ENCODE peak calls at places on chromosomes 3 and 15, in seven cellular contexts. F is K562, X is HCT116, D is H1, S is HepG2, V is SK-N-SH, O is GM12878. I is an unnamed sample.

GRCh38 chr3:134360046-134360445 is 14.2 kb downstream of the AMOTL2 start:
- DNase-seq in F (no peak), X (no peak), D (no peak), S (no peak), V (no peak), O (no peak), I (no peak)

GRCh38 chr15:42133892-42134502 is 22.4 kb downstream of the PLA2G4F start:
- DNase-seq in F (peak), X (peak), D (peak), S (peak), V (peak), O (no peak), I (peak)

GRCh38 chr15:26007151-26007550 is 144.0 kb upstream of the ATP10A start:
- DNase-seq in F (no peak), X (no peak), D (no peak), S (no peak), V (no peak), O (no peak), I (no peak)

GRCh38 chr15:61220125-61220524 is 9.0 kb downstream of the RORA start:
- DNase-seq in F (no peak), X (no peak), D (no peak), S (no peak), V (no peak), O (no peak), I (no peak)

GRCh38 chr3:14439501-14440167 is 37.2 kb downstream of the SLC6A6 start:
- DNase-seq in F (peak), X (no peak), D (no peak), S (no peak), V (peak), O (no peak), I (no peak)

GRCh38 chr15:23566070-23567050 is 886 bp downstream of the MKRN3 start:
- DNase-seq in F (peak), X (peak), D (no peak), S (peak), V (peak), O (no peak), I (no peak)

GRCh38 chr3:17833786-17834559 is 91.5 kb upstream of the TBC1D5 start:
- DNase-seq in F (no peak), X (no peak), D (no peak), S (no peak), V (no peak), O (no peak), I (no peak)

GRCh38 chr3:86815880-86816279 is 175.1 kb downstream of the VGLL3 start:
- DNase-seq in F (no peak), X (no peak), D (no peak), S (no peak), V (no peak), O (no peak), I (no peak)

GRCh38 chr15:68503791-68504720 is 72.1 kb upstream of the ITGA11 start:
- DNase-seq in F (no peak), X (no peak), D (peak), S (no peak), V (no peak), O (no peak), I (no peak)

GRCh38 chr3:17424137-17424536 is 318.3 kb downstream of the TBC1D5 start:
- DNase-seq in F (no peak), X (no peak), D (no peak), S (no peak), V (peak), O (no peak), I (no peak)

GRCh38 chr3:122283796-122284445 is 41.1 kb upstream of the CSTA start:
- DNase-seq in F (no peak), X (no peak), D (no peak), S (no peak), V (peak), O (no peak), I (no peak)

GRCh38 chr3:183618542-183618941 is 16.9 kb upstream of the KLHL24 start:
- DNase-seq in F (no peak), X (no peak), D (no peak), S (no peak), V (no peak), O (no peak), I (no peak)

GRCh38 chr3:144403040-144403457 is 431.4 kb downstream of the DIPK2A start:
- DNase-seq in F (no peak), X (no peak), D (no peak), S (no peak), V (no peak), O (no peak), I (no peak)

GRCh38 chr3:51708216-51708845 is 1.5 kb downstream of the GRM2 start:
- DNase-seq in F (no peak), X (no peak), D (no peak), S (no peak), V (no peak), O (no peak), I (no peak)

DNA sequence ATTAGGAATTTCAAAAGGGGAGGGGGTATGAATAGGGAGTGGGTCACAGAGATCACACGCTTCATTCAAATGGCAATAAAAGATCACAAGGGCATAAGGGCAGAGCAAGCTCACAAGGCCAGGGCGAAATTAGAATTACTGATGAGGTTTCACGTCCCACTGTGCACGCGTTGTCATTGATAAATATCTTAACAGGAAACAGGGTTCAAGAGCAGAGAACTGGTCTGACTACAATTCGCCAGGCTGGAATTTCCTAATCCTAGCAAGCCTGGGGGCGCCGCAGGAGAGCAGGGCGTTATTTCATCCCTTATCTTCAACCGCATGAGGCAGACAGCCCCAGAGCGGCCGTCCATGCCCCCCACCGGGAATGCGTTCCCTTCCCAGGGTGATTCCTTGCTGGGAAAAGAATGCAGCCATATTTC is 18.1 kb upstream of the SMCO1 start:
- DNase-seq in F (peak), X (no peak), D (peak), S (no peak), V (no peak), O (no peak), I (no peak)
- TF ChIP-seq SIN3A in F (no peak), X (no peak), D (no peak), S (no peak), V (no peak), O (no peak), I (no peak)

GRCh38 chr15:82045179-82045891 is 483 bp downstream of the MEX3B start:
- DNase-seq in F (no peak), X (no peak), D (peak), S (no peak), V (peak), O (no peak), I (no peak)
- TF ChIP-seq SIN3A in F (no peak), X (no peak), D (no peak), S (no peak), V (no peak), O (no peak), I (no peak)

DNA sequence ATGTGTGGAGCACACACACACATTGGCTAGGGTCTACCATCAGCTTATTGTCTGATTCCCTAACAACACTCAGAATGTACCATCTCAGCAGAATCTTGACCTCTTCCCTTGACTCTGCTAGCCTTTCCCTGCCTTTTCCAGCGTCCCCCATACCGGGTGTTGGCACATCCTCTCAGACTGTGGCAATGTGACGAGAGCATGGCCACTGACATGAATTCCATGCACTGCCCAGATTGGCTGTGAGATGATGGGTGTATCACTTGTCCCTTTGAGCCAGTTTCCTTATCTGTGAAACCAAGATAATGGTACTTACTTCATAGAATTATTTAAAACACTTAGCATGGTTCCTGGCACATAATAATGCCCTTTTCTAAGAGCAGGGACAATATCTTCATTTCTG is 60.3 kb upstream of the EIF1B start:
- DNase-seq in F (no peak), X (no peak), D (no peak), S (no peak), V (no peak), O (no peak), I (no peak)
- TF ChIP-seq SIN3A in F (no peak), X (no peak), D (no peak), S (no peak), V (no peak), O (no peak), I (no peak)

GRCh38 chr15:77871838-77872371 is 205.6 kb downstream of the TBC1D2B start:
- DNase-seq in F (peak), X (no peak), D (peak), S (no peak), V (no peak), O (no peak), I (no peak)
- TF ChIP-seq SIN3A in F (no peak), X (no peak), D (no peak), S (no peak), V (no peak), O (no peak), I (no peak)

I was measured in Panc1.